ENCODE peak calls at places on chromosomes 3 and 15, in eight cellular contexts. K is cardiac muscle cell; J is upper lobe of right lung; I is HCT116; C is CD8-positive, alpha-beta memory T cell; M is IMR-90; O is tibial nerve; P is heart right ventricle. Q is an unnamed sample.
A peak's percentile ranks its signal among the peaks of the same experiment; 100 is the strongest.

GRCh38 chr3:100776736-100777135 is 67.4 kb downstream of the TFG start:
- DNase-seq in P (no peak), K (no peak), O (no peak), M (peak; percentile 39), C (no peak), J (no peak), I (no peak), Q (no peak)

GRCh38 chr3:50807266-50807665 is 132.5 kb downstream of the DOCK3 start:
- DNase-seq in P (no peak), C (no peak), J (no peak), M (no peak), O (no peak), K (no peak), I (no peak), Q (no peak)

GRCh38 chr15:66955001-66955516 is 110.3 kb upstream of the SMAD3 start:
- DNase-seq in C (no peak), J (no peak), O (no peak), I (no peak), M (no peak), P (no peak), K (no peak), Q (no peak)

GRCh38 chr15:76107169-76107568 is 47.4 kb downstream of the TMEM266 start:
- DNase-seq in C (no peak), J (no peak), O (no peak), P (no peak), I (no peak), M (no peak), K (no peak), Q (no peak)

GRCh38 chr3:42164635-42165034 is 73.5 kb downstream of the TRAK1 start:
- DNase-seq in C (no peak), J (no peak), K (no peak), O (no peak), M (no peak), I (no peak), P (no peak), Q (peak; percentile 65)

GRCh38 chr15:32657941-32658340 is 16.4 kb downstream of the SCG5 start:
- DNase-seq in C (no peak), J (no peak), M (no peak), K (no peak), I (no peak), P (no peak), O (no peak), Q (no peak)

GRCh38 chr3:64019271-64019670 is 4.0 kb downstream of the PSMD6 start:
- DNase-seq in I (no peak), C (no peak), O (no peak), P (no peak), K (no peak), M (no peak), J (no peak), Q (no peak)

GRCh38 chr3:151890721-151891141 is 17.3 kb downstream of the SUCNR1 start:
- DNase-seq in O (no peak), P (no peak), C (no peak), I (no peak), K (no peak), J (no peak), M (no peak), Q (no peak)

GRCh38 chr3:72439321-72440183 is 408.7 kb downstream of the SHQ1 start:
- DNase-seq in J (no peak), I (no peak), K (no peak), O (no peak), C (no peak), P (no peak), M (peak; percentile 20), Q (no peak)

GRCh38 chr15:56930663-56931313 is 12.3 kb downstream of the TCF12 start:
- DNase-seq in P (no peak), I (no peak), C (no peak), K (no peak), M (peak; percentile 22), O (no peak), J (no peak), Q (no peak)

GRCh38 chr3:147393261-147393964 is 12.9 kb downstream of the ZIC4 start:
- DNase-seq in I (no peak), M (no peak), J (no peak), O (no peak), P (no peak), C (no peak), K (peak; percentile 52), Q (no peak)

GRCh38 chr3:187684880-187685279 is 14.7 kb upstream of the SST start:
- DNase-seq in O (no peak), J (no peak), C (no peak), I (no peak), K (no peak), M (peak; percentile 24), P (no peak), Q (no peak)

GRCh38 chr3:195909294-195909644 is 918 bp upstream of the TNK2 start:
- DNase-seq in O (no peak), J (no peak), K (peak; percentile 75), P (no peak), C (no peak), I (no peak), M (peak; percentile 27), Q (peak; percentile 90)

GRCh38 chr3:195906865-195907729 is 1.3 kb downstream of the TNK2 start:
- DNase-seq in O (no peak), C (peak; percentile 62), P (peak; percentile 41), J (peak; percentile 84), K (no peak), M (peak; percentile 19), I (no peak), Q (peak; percentile 82)

GRCh38 chr3:195909645-195910498 is 1.5 kb upstream of the TNK2 start:
- DNase-seq in O (peak; percentile 69), J (peak; percentile 93), C (peak; percentile 87), I (peak; percentile 23), P (peak; percentile 89), K (peak; percentile 92), M (peak; percentile 61), Q (peak; percentile 91)

GRCh38 chr3:195907730-195908438 is 467 bp downstream of the TNK2 start:
- DNase-seq in C (peak; percentile 53), O (no peak), I (no peak), P (peak; percentile 48), J (peak; percentile 78), K (peak; percentile 63), M (no peak), Q (peak; percentile 79)

GRCh38 chr3:195908439-195909293 is at the start of gene TNK2:
- DNase-seq in I (no peak), O (no peak), C (peak; percentile 43), J (peak; percentile 78), P (peak; percentile 46), M (no peak), K (peak; percentile 59), Q (peak; percentile 89)
- H3K4me1 ChIP-seq in I (peaks cover 38% of the 10 kb centered on the region), O (peaks cover 27% of the 10 kb centered on the region), C (peaks cover 50% of the 10 kb centered on the region), J (peaks cover 41% of the 10 kb centered on the region), P (peaks cover 40% of the 10 kb centered on the region), M (peaks cover 25% of the 10 kb centered on the region), K (peaks cover 22% of the 10 kb centered on the region), Q (peaks cover 53% of the 10 kb centered on the region)

GRCh38 chr3:123679712-123680386 is 95.0 kb upstream of the HACD2 start:
- DNase-seq in C (no peak), K (no peak), I (no peak), M (no peak), O (no peak), J (no peak), P (no peak), Q (no peak)
- H3K4me1 ChIP-seq in C (no peaks in the 10 kb centered on the region), K (peaks cover 6% of the 10 kb centered on the region), I (no peaks in the 10 kb centered on the region), M (peaks cover 16% of the 10 kb centered on the region), O (no peaks in the 10 kb centered on the region), J (peaks cover 10% of the 10 kb centered on the region), P (peaks cover 23% of the 10 kb centered on the region), Q (peaks cover 43% of the 10 kb centered on the region)

GRCh38 chr15:45397116-45397665 is 18.8 kb upstream of the GATM start:
- DNase-seq in P (no peak), I (no peak), K (no peak), M (no peak), C (no peak), J (no peak), O (no peak), Q (no peak)

GRCh38 chr15:45401665-45402161 is 23.4 kb upstream of the GATM start:
- DNase-seq in M (no peak), K (no peak), J (no peak), P (no peak), O (no peak), C (no peak), I (no peak), Q (no peak)

GRCh38 chr15:45402162-45402954 is 24.0 kb upstream of the GATM start:
- DNase-seq in C (peak; percentile 93), P (peak; percentile 95), J (peak; percentile 97), I (peak; percentile 99), M (peak; percentile 99), O (peak; percentile 88), K (peak; percentile 99), Q (peak; percentile 94)

GRCh38 chr15:45402955-45403892 is 24.9 kb upstream of the GATM start:
- DNase-seq in M (peak; percentile 59), C (peak; percentile 9), K (peak; percentile 68), J (peak; percentile 79), O (no peak), I (no peak), P (peak; percentile 37), Q (peak; percentile 47)

GRCh38 chr15:45399381-45400212 is 21.3 kb upstream of the GATM start:
- DNase-seq in P (no peak), M (peak; percentile 66), K (peak; percentile 67), J (no peak), O (no peak), I (peak; percentile 60), C (no peak), Q (no peak)
- H3K4me1 ChIP-seq in P (peaks cover 24% of the 10 kb centered on the region), M (no peaks in the 10 kb centered on the region), K (no peaks in the 10 kb centered on the region), J (peaks cover 18% of the 10 kb centered on the region), O (peaks cover 8% of the 10 kb centered on the region), I (peaks cover 5% of the 10 kb centered on the region), C (peaks cover 21% of the 10 kb centered on the region), Q (peaks cover 24% of the 10 kb centered on the region)

GRCh38 chr3:143924522-143925381 is 46.9 kb upstream of the DIPK2A start:
- DNase-seq in P (no peak), C (no peak), K (no peak), M (no peak), O (no peak), I (no peak), J (no peak), Q (no peak)
- H3K4me1 ChIP-seq in P (no peaks in the 10 kb centered on the region), C (no peaks in the 10 kb centered on the region), K (no peaks in the 10 kb centered on the region), M (no peaks in the 10 kb centered on the region), O (no peaks in the 10 kb centered on the region), I (no peaks in the 10 kb centered on the region), J (no peaks in the 10 kb centered on the region), Q (no peaks in the 10 kb centered on the region)

GRCh38 chr3:171792549-171792948 is 17.7 kb downstream of the PLD1 start:
- DNase-seq in J (no peak), K (no peak), I (no peak), P (no peak), C (no peak), O (no peak), M (no peak), Q (no peak)
- H3K4me1 ChIP-seq in J (peaks cover 2% of the 10 kb centered on the region), K (peaks cover 11% of the 10 kb centered on the region), I (peaks cover 4% of the 10 kb centered on the region), P (peaks cover 48% of the 10 kb centered on the region), C (no peaks in the 10 kb centered on the region), O (peaks cover 6% of the 10 kb centered on the region), M (peaks cover 22% of the 10 kb centered on the region), Q (peaks cover 32% of the 10 kb centered on the region)